ENCODE peak calls at places on chromosomes 7 and 10, in eight cellular contexts. One of them, this sample, is unnamed. For H3K36me3 and H4K20me1, the result is how much of the 10 kb centered on the place peaks cover.

GRCh38 chr10:128187788-128188185 is 61.6 kb upstream of the MKI67 start:
- DNase-seq in OCI-LY7: no peak
- DNase-seq in MM.1S: no peak
- DNase-seq in mammary epithelial cell: no peak
- DNase-seq in IMR-90: no peak
- DNase-seq in PC-9: no peak
- DNase-seq in astrocyte: no peak
- DNase-seq in PC-3: no peak
- DNase-seq in this sample: no peak

GRCh38 chr7:64515330-64515729 is 47.5 kb downstream of the ZNF680 start:
- DNase-seq in PC-9: no peak
- DNase-seq in mammary epithelial cell: peak
- DNase-seq in MM.1S: no peak
- DNase-seq in astrocyte: peak
- DNase-seq in OCI-LY7: no peak
- DNase-seq in PC-3: peak
- DNase-seq in IMR-90: no peak
- DNase-seq in this sample: no peak

GRCh38 chr10:61798711-61799110 is 102.8 kb upstream of the ARID5B start:
- DNase-seq in IMR-90: no peak
- DNase-seq in OCI-LY7: no peak
- DNase-seq in astrocyte: no peak
- DNase-seq in MM.1S: no peak
- DNase-seq in mammary epithelial cell: no peak
- DNase-seq in PC-9: no peak
- DNase-seq in PC-3: peak
- DNase-seq in this sample: no peak

GRCh38 chr7:82674319-82674718 is 230.7 kb upstream of the CACNA2D1 start:
- DNase-seq in MM.1S: no peak
- DNase-seq in IMR-90: peak
- DNase-seq in astrocyte: no peak
- DNase-seq in PC-9: no peak
- DNase-seq in mammary epithelial cell: no peak
- DNase-seq in OCI-LY7: no peak
- DNase-seq in PC-3: no peak
- DNase-seq in this sample: no peak

GRCh38 chr7:620052-620451 is 100.4 kb upstream of the PDGFA start:
- DNase-seq in PC-9: peak
- DNase-seq in IMR-90: peak
- DNase-seq in OCI-LY7: no peak
- DNase-seq in MM.1S: no peak
- DNase-seq in astrocyte: peak
- DNase-seq in PC-3: peak
- DNase-seq in mammary epithelial cell: peak
- DNase-seq in this sample: peak

GRCh38 chr10:86363184-86363832 is 3.3 kb downstream of the GRID1 start:
- DNase-seq in PC-3: no peak
- DNase-seq in astrocyte: no peak
- DNase-seq in PC-9: no peak
- DNase-seq in OCI-LY7: no peak
- DNase-seq in MM.1S: no peak
- DNase-seq in IMR-90: no peak
- DNase-seq in mammary epithelial cell: peak
- DNase-seq in this sample: peak

GRCh38 chr7:102273749-102274712 is 12.6 kb upstream of the SH2B2 start:
- DNase-seq in mammary epithelial cell: peak
- DNase-seq in OCI-LY7: peak
- DNase-seq in astrocyte: peak
- DNase-seq in MM.1S: no peak
- DNase-seq in PC-9: peak
- DNase-seq in IMR-90: peak
- DNase-seq in PC-3: peak
- DNase-seq in this sample: no peak

GRCh38 chr7:128910569-128910945 is at the start of gene KCP:
- DNase-seq in IMR-90: no peak
- DNase-seq in astrocyte: no peak
- DNase-seq in mammary epithelial cell: no peak
- DNase-seq in OCI-LY7: no peak
- DNase-seq in PC-9: no peak
- DNase-seq in PC-3: no peak
- DNase-seq in MM.1S: no peak
- DNase-seq in this sample: no peak

GRCh38 chr10:31158000-31158658 is 126.5 kb upstream of the ZNF438 start:
- DNase-seq in OCI-LY7: no peak
- DNase-seq in PC-9: no peak
- DNase-seq in mammary epithelial cell: no peak
- DNase-seq in MM.1S: no peak
- DNase-seq in astrocyte: peak
- DNase-seq in PC-3: peak
- DNase-seq in IMR-90: peak
- DNase-seq in this sample: no peak

GRCh38 chr7:102079140-102080002 is 207.3 kb upstream of the SH2B2 start:
- DNase-seq in MM.1S: no peak
- DNase-seq in mammary epithelial cell: no peak
- DNase-seq in IMR-90: no peak
- DNase-seq in PC-9: no peak
- DNase-seq in OCI-LY7: no peak
- DNase-seq in PC-3: no peak
- DNase-seq in astrocyte: no peak
- DNase-seq in this sample: peak

GRCh38 chr7:33610918-33611317 is 294.4 kb upstream of the BMPER start:
- DNase-seq in MM.1S: no peak
- DNase-seq in IMR-90: no peak
- DNase-seq in astrocyte: no peak
- DNase-seq in mammary epithelial cell: no peak
- DNase-seq in PC-3: no peak
- DNase-seq in PC-9: no peak
- DNase-seq in OCI-LY7: no peak
- DNase-seq in this sample: no peak

GRCh38 chr10:9038146-9038714 is 983.7 kb downstream of the GATA3 start:
- DNase-seq in astrocyte: peak
- DNase-seq in PC-3: no peak
- DNase-seq in PC-9: no peak
- DNase-seq in MM.1S: no peak
- DNase-seq in OCI-LY7: no peak
- DNase-seq in IMR-90: no peak
- DNase-seq in mammary epithelial cell: peak
- DNase-seq in this sample: no peak

GRCh38 chr10:1643161-1643910 is 94.0 kb downstream of the ADARB2 start:
- DNase-seq in OCI-LY7: peak
- DNase-seq in IMR-90: no peak
- DNase-seq in PC-3: peak
- DNase-seq in PC-9: no peak
- DNase-seq in MM.1S: peak
- DNase-seq in mammary epithelial cell: no peak
- DNase-seq in astrocyte: no peak
- DNase-seq in this sample: peak

GRCh38 chr10:132869621-132870020 is 72.7 kb downstream of the CFAP46 start:
- DNase-seq in PC-3: no peak
- DNase-seq in IMR-90: no peak
- DNase-seq in MM.1S: no peak
- DNase-seq in PC-9: no peak
- DNase-seq in OCI-LY7: no peak
- DNase-seq in astrocyte: no peak
- DNase-seq in mammary epithelial cell: no peak
- DNase-seq in this sample: no peak

GRCh38 chr10:126302831-126303230 is 85.4 kb downstream of the ADAM12 start:
- DNase-seq in PC-9: no peak
- DNase-seq in OCI-LY7: no peak
- DNase-seq in IMR-90: peak
- DNase-seq in astrocyte: no peak
- DNase-seq in mammary epithelial cell: no peak
- DNase-seq in MM.1S: no peak
- DNase-seq in PC-3: peak
- DNase-seq in this sample: peak

GRCh38 chr10:122296363-122297120 is 25.4 kb downstream of the BTBD16 start:
- DNase-seq in PC-3: no peak
- DNase-seq in PC-9: no peak
- DNase-seq in OCI-LY7: no peak
- DNase-seq in IMR-90: no peak
- DNase-seq in astrocyte: no peak
- DNase-seq in MM.1S: no peak
- DNase-seq in mammary epithelial cell: no peak
- DNase-seq in this sample: no peak

GRCh38 chr7:5414876-5415275 is 8.8 kb downstream of the TNRC18 start:
- DNase-seq in IMR-90: no peak
- DNase-seq in MM.1S: no peak
- DNase-seq in PC-3: no peak
- DNase-seq in OCI-LY7: no peak
- DNase-seq in PC-9: no peak
- DNase-seq in mammary epithelial cell: no peak
- DNase-seq in astrocyte: no peak
- DNase-seq in this sample: peak

GRCh38 chr7:154409703-154410311 is 357.6 kb downstream of the DPP6 start:
- DNase-seq in mammary epithelial cell: peak
- DNase-seq in MM.1S: peak
- DNase-seq in astrocyte: peak
- DNase-seq in PC-9: no peak
- DNase-seq in OCI-LY7: peak
- DNase-seq in IMR-90: no peak
- DNase-seq in PC-3: peak
- DNase-seq in this sample: peak

GRCh38 chr7:101308245-101309085 is 13.1 kb downstream of the IFT22 start:
- DNase-seq in PC-9: peak
- DNase-seq in MM.1S: peak
- DNase-seq in IMR-90: no peak
- DNase-seq in astrocyte: peak
- DNase-seq in mammary epithelial cell: peak
- DNase-seq in PC-3: peak
- DNase-seq in OCI-LY7: no peak
- DNase-seq in this sample: peak

GRCh38 chr10:91592282-91593020 is 40.4 kb downstream of the PPP1R3C start:
- DNase-seq in OCI-LY7: no peak
- DNase-seq in MM.1S: no peak
- DNase-seq in PC-9: no peak
- DNase-seq in astrocyte: no peak
- DNase-seq in mammary epithelial cell: no peak
- DNase-seq in PC-3: no peak
- DNase-seq in IMR-90: no peak
- DNase-seq in this sample: no peak

GRCh38 chr7:158903897-158904541 is 47.7 kb downstream of the DYNC2I1 start:
- DNase-seq in IMR-90: no peak
- DNase-seq in OCI-LY7: no peak
- DNase-seq in PC-9: no peak
- DNase-seq in PC-3: no peak
- DNase-seq in astrocyte: no peak
- DNase-seq in mammary epithelial cell: no peak
- DNase-seq in MM.1S: no peak
- DNase-seq in this sample: no peak

DNA sequence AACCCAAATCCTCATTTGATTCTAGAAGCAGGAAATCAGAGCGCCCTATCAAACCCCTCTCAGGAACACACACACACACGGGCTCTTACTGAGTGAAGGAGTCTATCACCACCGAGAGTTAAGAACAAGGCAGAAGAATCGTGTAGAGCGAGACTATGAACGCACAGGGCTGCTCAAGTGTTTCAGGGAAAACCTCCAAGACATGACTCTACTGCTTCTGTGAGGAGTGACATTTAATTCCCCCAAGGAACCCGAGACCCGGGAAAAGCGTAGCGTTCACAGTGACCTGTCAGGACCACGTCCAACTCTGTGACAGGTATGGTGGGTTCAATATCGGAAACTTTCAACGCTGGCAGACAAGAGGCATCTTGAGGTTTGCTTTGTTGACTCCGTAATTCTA is 21.6 kb downstream of the PITRM1 start:
- DNase-seq in OCI-LY7: no peak
- DNase-seq in MM.1S: no peak
- DNase-seq in IMR-90: no peak
- DNase-seq in astrocyte: no peak
- DNase-seq in PC-9: no peak
- DNase-seq in PC-3: no peak
- DNase-seq in mammary epithelial cell: no peak
- DNase-seq in this sample: no peak
- H3K36me3 ChIP-seq in OCI-LY7: under half
- H3K36me3 ChIP-seq in MM.1S: under half
- H3K36me3 ChIP-seq in IMR-90: half or more
- H3K36me3 ChIP-seq in astrocyte: half or more
- H3K36me3 ChIP-seq in PC-9: under half
- H3K36me3 ChIP-seq in PC-3: under half
- H3K36me3 ChIP-seq in mammary epithelial cell: half or more
- H3K36me3 ChIP-seq in this sample: under half

DNA sequence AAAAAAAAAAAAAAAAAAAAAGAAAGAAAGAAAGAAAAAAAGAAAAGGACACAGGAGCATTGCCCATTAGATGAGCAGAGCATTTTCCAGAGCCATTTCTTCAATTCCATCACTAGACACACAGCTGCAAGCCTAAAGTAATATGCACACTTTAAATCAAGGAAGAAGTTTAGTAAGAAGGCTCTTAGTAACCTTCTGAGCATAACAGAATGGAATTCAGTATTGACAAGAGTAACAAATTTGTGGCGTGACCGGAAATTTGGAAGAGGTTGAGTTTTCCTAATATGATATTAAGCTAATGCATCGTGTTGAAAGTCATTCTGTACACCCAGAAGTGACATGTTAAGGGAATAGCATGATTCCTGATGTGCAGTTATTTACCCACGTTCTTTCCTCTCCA is 35.3 kb downstream of the SMURF1 start:
- DNase-seq in PC-9: no peak
- DNase-seq in IMR-90: peak
- DNase-seq in astrocyte: peak
- DNase-seq in PC-3: peak
- DNase-seq in mammary epithelial cell: no peak
- DNase-seq in OCI-LY7: no peak
- DNase-seq in MM.1S: no peak
- DNase-seq in this sample: no peak
- H4K20me1 ChIP-seq in PC-9: under half
- H4K20me1 ChIP-seq in IMR-90: half or more
- H4K20me1 ChIP-seq in astrocyte: half or more
- H4K20me1 ChIP-seq in PC-3: half or more
- H4K20me1 ChIP-seq in mammary epithelial cell: under half
- H4K20me1 ChIP-seq in OCI-LY7: under half
- H4K20me1 ChIP-seq in MM.1S: under half
- H4K20me1 ChIP-seq in this sample: under half

DNA sequence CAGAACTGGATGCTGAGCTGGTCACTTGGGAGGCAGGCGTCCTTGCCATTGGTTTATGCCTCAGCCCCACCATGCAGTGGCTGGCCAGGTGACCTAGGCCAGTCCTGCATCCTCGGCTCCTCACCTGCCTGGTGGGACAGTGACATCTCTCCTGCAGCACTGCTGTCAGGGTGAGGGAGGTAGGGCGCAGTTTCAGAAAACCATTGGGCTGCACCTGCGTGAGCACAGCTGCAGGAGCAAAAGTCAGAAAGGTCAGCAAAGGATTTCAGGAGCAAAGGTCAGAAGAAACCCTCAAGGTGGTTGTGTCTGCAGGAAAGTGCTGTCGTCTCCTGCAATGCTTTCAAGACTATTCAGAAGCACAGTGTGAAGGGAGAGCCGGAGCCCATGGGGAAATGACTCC is 48.1 kb downstream of the EGFR start:
- DNase-seq in IMR-90: no peak
- DNase-seq in MM.1S: no peak
- DNase-seq in astrocyte: no peak
- DNase-seq in OCI-LY7: no peak
- DNase-seq in PC-9: no peak
- DNase-seq in mammary epithelial cell: no peak
- DNase-seq in PC-3: no peak
- DNase-seq in this sample: no peak
- H3K36me3 ChIP-seq in IMR-90: under half
- H3K36me3 ChIP-seq in MM.1S: under half
- H3K36me3 ChIP-seq in astrocyte: under half
- H3K36me3 ChIP-seq in OCI-LY7: under half
- H3K36me3 ChIP-seq in PC-9: half or more
- H3K36me3 ChIP-seq in mammary epithelial cell: under half
- H3K36me3 ChIP-seq in PC-3: under half
- H3K36me3 ChIP-seq in this sample: under half

GRCh38 chr7:152423991-152424347 is 11.8 kb downstream of the KMT2C start:
- DNase-seq in PC-3: no peak
- DNase-seq in OCI-LY7: no peak
- DNase-seq in astrocyte: no peak
- DNase-seq in mammary epithelial cell: no peak
- DNase-seq in PC-9: no peak
- DNase-seq in MM.1S: no peak
- DNase-seq in IMR-90: no peak
- DNase-seq in this sample: no peak
- H4K20me1 ChIP-seq in PC-3: under half
- H4K20me1 ChIP-seq in OCI-LY7: under half
- H4K20me1 ChIP-seq in astrocyte: half or more
- H4K20me1 ChIP-seq in mammary epithelial cell: under half
- H4K20me1 ChIP-seq in PC-9: under half
- H4K20me1 ChIP-seq in MM.1S: half or more
- H4K20me1 ChIP-seq in IMR-90: half or more
- H4K20me1 ChIP-seq in this sample: under half

This sample was measured in GM23338.